ENCODE peak calls at places on chromosomes 7 and 10, in four cellular contexts. R, S, Q and M are unnamed samples.
A peak's percentile ranks its signal among the peaks of the same experiment; 100 is the strongest.

GRCh38 chr7:120950539-120951308 is at the start of gene ING3:
- DNase-seq in R (peak; percentile 97), S (peak; percentile 98), Q (peak; percentile 98), M (peak; percentile 97)

GRCh38 chr7:739964-740942 is 13.2 kb upstream of the PRKAR1B start:
- DNase-seq in R (no peak), S (peak; percentile 60), Q (no peak), M (no peak)

GRCh38 chr10:124291009-124291671 is 127.6 kb downstream of the OAT start:
- DNase-seq in R (no peak), S (peak; percentile 54), Q (no peak), M (peak; percentile 38)

GRCh38 chr10:101771380-101771779 is 4.5 kb downstream of the FGF8 start:
- DNase-seq in R (no peak), S (no peak), Q (no peak), M (no peak)

GRCh38 chr10:87734987-87735827 is 75.5 kb downstream of the PAPSS2 start:
- DNase-seq in R (peak; percentile 51), S (no peak), Q (no peak), M (no peak)

GRCh38 chr7:44384586-44385383 is 59.4 kb upstream of the CAMK2B start:
- DNase-seq in R (no peak), S (no peak), Q (no peak), M (no peak)

GRCh38 chr7:150368884-150369739 is 490 bp downstream of the REPIN1 start:
- DNase-seq in R (peak; percentile 67), S (no peak), Q (peak; percentile 65), M (peak; percentile 65)

GRCh38 chr7:26508917-26509316 is 217.3 kb downstream of the SNX10 start:
- DNase-seq in R (no peak), S (no peak), Q (no peak), M (no peak)

GRCh38 chr7:64686493-64687184 is 20.7 kb downstream of the ZNF107 start:
- DNase-seq in R (no peak), S (no peak), Q (no peak), M (no peak)

GRCh38 chr7:121428857-121429489 is 32.9 kb upstream of the FAM3C start:
- DNase-seq in R (peak; percentile 10), S (no peak), Q (no peak), M (no peak)

GRCh38 chr7:79515358-79515757 is 61.9 kb upstream of the MAGI2 start:
- DNase-seq in R (peak; percentile 33), S (no peak), Q (no peak), M (no peak)

DNA sequence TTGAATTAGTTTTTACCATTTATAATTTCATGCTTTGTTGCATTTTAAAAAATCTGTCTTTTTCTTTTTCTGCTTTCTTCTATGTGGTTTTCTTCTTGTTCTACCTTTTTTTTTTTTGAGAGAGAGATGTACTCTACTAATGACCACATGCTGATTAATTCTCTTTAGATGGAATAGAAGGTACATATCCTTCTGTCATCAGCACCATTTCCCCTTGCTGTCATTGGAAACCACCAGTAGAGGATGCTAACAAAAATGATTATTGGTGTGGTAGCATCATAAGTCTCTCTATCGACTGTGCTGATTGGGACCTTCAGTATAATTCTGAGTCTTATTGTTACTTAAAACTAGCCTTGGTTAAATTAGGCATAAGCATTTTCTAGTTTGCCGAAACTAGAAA is 3.6 kb downstream of the ZEB1 start:
- DNase-seq in R (peak; percentile 25), S (no peak), Q (peak; percentile 13), M (no peak)
- TF ChIP-seq CTCF in R (no peak), S (no peak), Q (no peak), M (no peak)

DNA sequence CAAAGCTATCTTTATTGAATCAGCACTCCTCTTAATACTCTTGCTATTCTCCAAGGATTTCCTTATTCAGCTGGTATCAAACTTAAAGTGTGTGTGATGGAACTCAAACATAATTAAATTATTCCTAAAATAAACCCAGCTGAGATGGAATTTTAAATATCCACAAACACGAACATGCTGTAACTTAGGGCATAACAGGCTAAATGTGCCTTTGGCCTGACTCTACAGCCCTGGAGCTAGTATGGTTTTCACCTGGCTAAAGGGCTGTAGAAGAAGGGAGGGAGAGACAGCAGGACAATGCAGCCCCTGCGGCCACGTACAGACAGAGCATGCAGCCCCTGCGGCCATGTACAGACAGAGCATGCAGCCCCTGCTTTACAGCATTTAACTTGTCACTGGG is 34.0 kb downstream of the ESYT2 start:
- DNase-seq in R (no peak), S (no peak), Q (no peak), M (no peak)
- H3K36me3 ChIP-seq in R (peaks cover 29% of the 10 kb centered on the region), S (peaks cover 66% of the 10 kb centered on the region), Q (peaks cover 51% of the 10 kb centered on the region), M (peaks cover 26% of the 10 kb centered on the region)

GRCh38 chr10:60526024-60526585 is 136.4 kb upstream of the ANK3 start:
- DNase-seq in R (no peak), S (no peak), Q (no peak), M (no peak)
- H3K4me3 ChIP-seq in R (no peak overlapping the region), S (no peak overlapping the region), Q (no peak overlapping the region), M (no peak overlapping the region)

GRCh38 chr7:78224923-78225322 is 426.4 kb downstream of the PHTF2 start:
- DNase-seq in R (peak; percentile 47), S (no peak), Q (no peak), M (no peak)

GRCh38 chr7:78225534-78225933 is 427.0 kb downstream of the PHTF2 start:
- DNase-seq in R (peak; percentile 59), S (no peak), Q (no peak), M (no peak)

GRCh38 chr7:78223598-78223997 is 425.0 kb downstream of the PHTF2 start:
- DNase-seq in R (no peak), S (no peak), Q (no peak), M (no peak)

GRCh38 chr7:78221961-78222751 is 423.6 kb downstream of the PHTF2 start:
- DNase-seq in R (peak; percentile 78), S (no peak), Q (no peak), M (no peak)

DNA sequence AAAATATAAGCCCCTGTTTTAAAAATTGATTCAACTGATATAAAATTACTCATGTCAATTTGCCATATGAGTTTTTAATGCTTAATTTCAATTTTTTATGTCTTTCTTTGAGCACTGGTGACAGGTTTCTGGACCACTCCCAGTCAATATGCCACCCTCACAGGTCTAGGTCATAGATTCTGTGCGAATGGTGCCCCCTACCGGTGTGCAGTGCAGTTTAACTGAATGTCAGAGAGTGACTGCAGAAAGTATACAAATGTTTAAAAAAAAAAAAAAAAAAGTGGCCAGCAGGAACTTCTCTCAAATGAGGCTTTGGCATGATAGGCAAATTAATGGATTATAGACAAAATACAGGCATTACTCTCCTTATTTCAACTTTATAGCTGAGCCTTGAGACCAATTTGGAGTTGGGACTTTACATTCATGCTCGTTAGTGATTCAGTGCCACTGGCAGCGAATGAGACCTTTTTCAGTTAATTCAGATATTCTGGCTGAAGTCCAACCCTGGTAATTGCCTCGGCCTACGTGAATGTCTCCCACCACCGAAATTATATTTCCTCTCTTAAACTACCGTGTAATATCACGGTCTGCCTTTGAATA is 427.6 kb downstream of the PHTF2 start:
- DNase-seq in R (peak; percentile 45), S (no peak), Q (no peak), M (no peak)
- TF ChIP-seq CTCF in R (peak; percentile 52), S (no peak), Q (no peak), M (no peak)

GRCh38 chr10:77180104-77180503 is 457.5 kb downstream of the KCNMA1 start:
- DNase-seq in R (no peak), S (no peak), Q (no peak), M (no peak)

GRCh38 chr10:77185696-77186095 is 451.9 kb downstream of the KCNMA1 start:
- DNase-seq in R (no peak), S (no peak), Q (no peak), M (no peak)

GRCh38 chr10:77179015-77179695 is 458.5 kb downstream of the KCNMA1 start:
- DNase-seq in R (peak; percentile 94), S (no peak), Q (no peak), M (peak; percentile 34)

GRCh38 chr10:77180794-77181193 is 456.8 kb downstream of the KCNMA1 start:
- DNase-seq in R (peak; percentile 58), S (no peak), Q (no peak), M (no peak)

GRCh38 chr10:77182803-77183202 is 454.8 kb downstream of the KCNMA1 start:
- DNase-seq in R (no peak), S (no peak), Q (no peak), M (no peak)
- H3K36me3 ChIP-seq in R (no peaks in the 10 kb centered on the region), S (no peaks in the 10 kb centered on the region), Q (no peaks in the 10 kb centered on the region), M (no peaks in the 10 kb centered on the region)